ENCODE peak calls at places on chromosomes 5 and 9, in ten cellular contexts. Y, T, Z, V, G, B, C, W, I and O are unnamed samples.

GRCh38 chr5:1330847-1331831 is 13.8 kb downstream of the CLPTM1L start:
- DNase-seq in Y (no peak), T (no peak), Z (no peak), V (no peak), G (no peak), B (no peak), C (no peak), W (no peak), I (no peak), O (no peak)

GRCh38 chr5:3613726-3614125 is 18.1 kb downstream of the IRX1 start:
- DNase-seq in Y (no peak), T (no peak), Z (no peak), V (no peak), G (no peak), B (no peak), C (no peak), W (no peak), I (no peak), O (no peak)

GRCh38 chr5:33011803-33012202 is 300.7 kb downstream of the NPR3 start:
- DNase-seq in Y (no peak), T (no peak), Z (no peak), V (no peak), G (no peak), B (no peak), C (no peak), W (no peak), I (no peak), O (no peak)

GRCh38 chr9:120978987-120979386 is 52.4 kb upstream of the TRAF1 start:
- DNase-seq in Y (no peak), T (no peak), Z (peak; percentile 15), V (no peak), G (no peak), B (no peak), C (no peak), W (no peak), I (no peak), O (no peak)

GRCh38 chr5:177491429-177491945 is 5.9 kb downstream of the PDLIM7 start:
- DNase-seq in Y (peak; percentile 58), T (peak; percentile 65), Z (no peak), V (peak; percentile 57), G (peak; percentile 38), B (peak; percentile 78), C (peak; percentile 91), W (peak; percentile 94), I (no peak), O (peak; percentile 91)

GRCh38 chr9:124263158-124263557 is 5.4 kb downstream of the NEK6 start:
- DNase-seq in Y (no peak), T (no peak), Z (no peak), V (no peak), G (no peak), B (no peak), C (no peak), W (no peak), I (no peak), O (peak; percentile 64)

GRCh38 chr5:137072376-137073174 is 426.6 kb downstream of the SPOCK1 start:
- DNase-seq in Y (peak; percentile 87), T (no peak), Z (no peak), V (peak; percentile 69), G (no peak), B (no peak), C (no peak), W (no peak), I (no peak), O (peak; percentile 89)

GRCh38 chr9:100324594-100325200 is 28.0 kb downstream of the TEX10 start:
- DNase-seq in Y (peak; percentile 69), T (peak; percentile 55), Z (no peak), V (peak; percentile 74), G (peak; percentile 30), B (peak; percentile 11), C (peak; percentile 12), W (peak; percentile 72), I (peak; percentile 27), O (peak; percentile 71)

GRCh38 chr9:131334568-131335105 is 45.1 kb downstream of the PLPP7 start:
- DNase-seq in Y (no peak), T (peak; percentile 46), Z (no peak), V (peak; percentile 30), G (no peak), B (no peak), C (no peak), W (no peak), I (no peak), O (no peak)

GRCh38 chr9:126536131-126536530 is 77.6 kb upstream of the LMX1B start:
- DNase-seq in Y (no peak), T (no peak), Z (no peak), V (no peak), G (no peak), B (no peak), C (no peak), W (no peak), I (no peak), O (no peak)

GRCh38 chr9:99158629-99159028 is 53.7 kb downstream of the TGFBR1 start:
- DNase-seq in Y (no peak), T (no peak), Z (no peak), V (peak; percentile 38), G (no peak), B (no peak), C (no peak), W (no peak), I (no peak), O (peak; percentile 45)

GRCh38 chr9:2802494-2802921 is 41.4 kb downstream of the PUM3 start:
- DNase-seq in Y (no peak), T (no peak), Z (no peak), V (peak; percentile 39), G (peak; percentile 42), B (no peak), C (no peak), W (no peak), I (no peak), O (no peak)

GRCh38 chr9:74573792-74574191 is 76.7 kb downstream of the RORB start:
- DNase-seq in Y (no peak), T (no peak), Z (no peak), V (no peak), G (no peak), B (peak; percentile 28), C (no peak), W (no peak), I (no peak), O (no peak)

GRCh38 chr5:14153932-14154646 is 10.9 kb downstream of the TRIO start:
- DNase-seq in Y (no peak), T (peak; percentile 71), Z (peak; percentile 66), V (peak; percentile 86), G (peak; percentile 79), B (no peak), C (no peak), W (peak; percentile 63), I (no peak), O (no peak)

GRCh38 chr9:69961834-69962233 is 81.8 kb upstream of the MAMDC2 start:
- DNase-seq in Y (no peak), T (no peak), Z (no peak), V (peak; percentile 52), G (peak; percentile 43), B (no peak), C (peak; percentile 13), W (no peak), I (no peak), O (no peak)

GRCh38 chr5:177096162-177097015 is 9.7 kb downstream of the FGFR4 start:
- DNase-seq in Y (no peak), T (no peak), Z (no peak), V (no peak), G (no peak), B (no peak), C (peak; percentile 60), W (no peak), I (no peak), O (no peak)

GRCh38 chr5:150338546-150338945 is 19.0 kb upstream of the TCOF1 start:
- DNase-seq in Y (no peak), T (no peak), Z (no peak), V (no peak), G (no peak), B (no peak), C (no peak), W (no peak), I (no peak), O (no peak)

GRCh38 chr5:61425918-61426317 is 93.9 kb downstream of the ZSWIM6 start:
- DNase-seq in Y (no peak), T (no peak), Z (no peak), V (no peak), G (no peak), B (no peak), C (no peak), W (no peak), I (no peak), O (no peak)

GRCh38 chr9:128007566-128008138 is 26.9 kb upstream of the EEIG1 start:
- DNase-seq in Y (peak; percentile 92), T (peak; percentile 48), Z (peak; percentile 82), V (peak; percentile 40), G (peak; percentile 52), B (peak; percentile 76), C (peak; percentile 30), W (no peak), I (peak; percentile 63), O (peak; percentile 67)
- H3K4me1 ChIP-seq in Y (peaks cover 45% of the 10 kb centered on the region), T (no peaks in the 10 kb centered on the region), Z (peaks cover 57% of the 10 kb centered on the region), V (no peaks in the 10 kb centered on the region), G (peaks cover 18% of the 10 kb centered on the region), B (peaks cover 12% of the 10 kb centered on the region), C (peaks cover 23% of the 10 kb centered on the region), W (peaks cover 10% of the 10 kb centered on the region), I (peaks cover 39% of the 10 kb centered on the region), O (peaks cover 9% of the 10 kb centered on the region)

GRCh38 chr9:89664896-89665329 is 60.1 kb downstream of the GADD45G start:
- DNase-seq in Y (no peak), T (peak; percentile 78), Z (no peak), V (no peak), G (peak; percentile 38), B (no peak), C (no peak), W (peak; percentile 32), I (no peak), O (no peak)
- H3K9me2 ChIP-seq in Y (no peaks in the 10 kb centered on the region), T (no peaks in the 10 kb centered on the region), Z (no peaks in the 10 kb centered on the region), V (no peaks in the 10 kb centered on the region), G (no peaks in the 10 kb centered on the region), B (no peaks in the 10 kb centered on the region), C (no peaks in the 10 kb centered on the region), W (peaks cover 12% of the 10 kb centered on the region), I (no peaks in the 10 kb centered on the region), O (no peaks in the 10 kb centered on the region)

DNA sequence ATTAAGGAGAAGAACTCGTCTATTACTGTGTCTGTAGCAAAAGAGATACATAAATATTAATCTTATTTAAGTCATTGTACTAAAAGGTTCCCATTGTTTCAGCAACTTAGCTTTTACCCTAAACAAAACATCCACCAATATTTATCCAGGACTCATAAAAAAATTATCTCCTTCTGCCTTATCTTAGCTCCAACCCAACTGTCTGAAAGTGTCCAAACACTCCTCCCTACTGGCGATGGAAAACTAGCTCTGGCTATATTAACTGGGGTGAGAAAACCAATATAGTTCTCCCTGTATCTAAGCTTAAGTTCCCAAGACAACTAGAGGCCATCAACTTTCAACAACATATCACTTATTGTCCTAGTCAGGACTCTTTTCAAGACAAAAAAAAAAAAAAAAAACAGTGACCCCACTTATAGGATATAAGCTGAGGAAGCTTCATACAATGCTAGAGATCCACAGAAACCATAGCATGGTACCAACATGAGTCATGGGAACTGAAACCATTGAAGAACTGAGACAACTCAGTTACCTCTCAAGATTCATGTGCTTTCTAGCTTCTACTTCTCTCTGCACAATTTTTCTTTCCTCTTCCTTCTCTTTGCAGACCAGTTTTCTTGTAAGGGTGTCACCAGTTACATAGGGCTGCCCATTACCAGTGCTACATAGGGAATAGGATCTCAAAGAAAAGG is 150.7 kb upstream of the RASA1 start:
- DNase-seq in Y (no peak), T (no peak), Z (no peak), V (peak; percentile 38), G (peak; percentile 26), B (peak; percentile 85), C (no peak), W (no peak), I (no peak), O (no peak)
- H3K4me1 ChIP-seq in Y (peaks cover 34% of the 10 kb centered on the region), T (no peaks in the 10 kb centered on the region), Z (peaks cover 48% of the 10 kb centered on the region), V (peaks cover 54% of the 10 kb centered on the region), G (peaks cover 53% of the 10 kb centered on the region), B (peaks cover 78% of the 10 kb centered on the region), C (no peaks in the 10 kb centered on the region), W (no peaks in the 10 kb centered on the region), I (peaks cover 46% of the 10 kb centered on the region), O (no peaks in the 10 kb centered on the region)

GRCh38 chr5:170434953-170435605 is 45.9 kb upstream of the KCNMB1 start:
- DNase-seq in Y (peak; percentile 56), T (peak; percentile 80), Z (peak; percentile 45), V (peak; percentile 69), G (peak; percentile 55), B (peak; percentile 33), C (peak; percentile 85), W (peak; percentile 78), I (peak; percentile 32), O (peak; percentile 93)
- H3K9me2 ChIP-seq in Y (no peaks in the 10 kb centered on the region), T (no peaks in the 10 kb centered on the region), Z (no peaks in the 10 kb centered on the region), V (no peaks in the 10 kb centered on the region), G (no peaks in the 10 kb centered on the region), B (no peaks in the 10 kb centered on the region), C (no peaks in the 10 kb centered on the region), W (no peaks in the 10 kb centered on the region), I (no peaks in the 10 kb centered on the region), O (no peaks in the 10 kb centered on the region)